ENCODE peak calls at places on chromosomes 5 and 9, in eight cellular contexts. I is HuH-7; B is renal cortical epithelial cell; E is left lung; L is CD4-positive, alpha-beta memory T cell; T is HFFc6; Z is cardiac fibroblast; H is DMS 273 treated with DMSO at 0.1 percent for 48 hours. V is an unnamed sample.
A peak's percentile ranks its signal among the peaks of the same experiment; 100 is the strongest.

GRCh38 chr5:158212915-158213314 is 354.0 kb upstream of the CLINT1 start:
- DNase-seq in B (no peak), Z (peak; percentile 2), L (no peak), E (no peak), T (no peak), H (no peak), I (peak; percentile 21), V (no peak)

GRCh38 chr5:161064297-161064696 is 212.3 kb upstream of the ATP10B start:
- DNase-seq in I (no peak), E (no peak), T (no peak), L (no peak), Z (no peak), B (no peak), H (no peak), V (no peak)

GRCh38 chr5:53322257-53322656 is 158.2 kb upstream of the FST start:
- DNase-seq in B (peak; percentile 46), Z (peak; percentile 40), I (no peak), L (no peak), H (no peak), T (no peak), E (no peak), V (no peak)

GRCh38 chr5:168342985-168343384 is 51.5 kb downstream of the WWC1 start:
- DNase-seq in E (no peak), L (no peak), T (no peak), I (no peak), H (no peak), B (no peak), Z (no peak), V (no peak)

GRCh38 chr5:96968074-96968473 is 32.2 kb downstream of the LNPEP start:
- DNase-seq in L (no peak), T (peak; percentile 9), B (peak; percentile 87), H (peak; percentile 74), E (no peak), I (no peak), Z (peak; percentile 57), V (no peak)

GRCh38 chr5:68187268-68188055 is 28.1 kb upstream of the PIK3R1 start:
- DNase-seq in B (peak; percentile 21), I (no peak), T (no peak), Z (peak; percentile 10), L (no peak), H (no peak), E (no peak), V (no peak)

GRCh38 chr9:116160676-116161571 is 7.3 kb downstream of the PAPPA start:
- DNase-seq in L (no peak), T (no peak), H (no peak), Z (peak; percentile 55), B (no peak), E (no peak), I (no peak), V (no peak)

GRCh38 chr5:139760066-139761056 is 35.2 kb upstream of the PSD2 start:
- DNase-seq in L (no peak), E (no peak), T (peak; percentile 61), B (peak; percentile 81), Z (no peak), I (no peak), H (no peak), V (no peak)

GRCh38 chr9:125883548-125883947 is 136.4 kb downstream of the PBX3 start:
- DNase-seq in I (no peak), E (no peak), H (peak; percentile 5), T (no peak), L (no peak), B (no peak), Z (no peak), V (no peak)

GRCh38 chr9:117763314-117763713 is 59.1 kb downstream of the TLR4 start:
- DNase-seq in L (no peak), Z (peak; percentile 63), T (peak; percentile 46), H (no peak), B (peak; percentile 59), I (no peak), E (no peak), V (no peak)

GRCh38 chr5:107704686-107705389 is 34.1 kb upstream of the EFNA5 start:
- DNase-seq in Z (peak; percentile 4), L (no peak), T (no peak), E (no peak), H (no peak), B (no peak), I (no peak), V (no peak)

GRCh38 chr5:95995947-95996489 is 34.4 kb upstream of the ELL2 start:
- DNase-seq in E (no peak), T (no peak), B (no peak), L (no peak), Z (no peak), I (no peak), H (no peak), V (no peak)

GRCh38 chr9:136738960-136739359 is 3.8 kb downstream of the LCN10 start:
- DNase-seq in I (no peak), T (no peak), H (no peak), E (no peak), L (no peak), Z (no peak), B (no peak), V (no peak)

GRCh38 chr9:129402931-129403742 is 217.8 kb downstream of the C9orf50 start:
- DNase-seq in B (no peak), T (no peak), I (no peak), E (no peak), H (no peak), L (no peak), Z (no peak), V (no peak)

GRCh38 chr9:83981126-83981871 is 694 bp downstream of the RMI1 start:
- DNase-seq in T (peak; percentile 27), B (no peak), H (no peak), I (peak; percentile 43), L (peak; percentile 28), Z (peak; percentile 63), E (no peak), V (no peak)

GRCh38 chr5:109038209-109038840 is 290.6 kb downstream of the FER start:
- DNase-seq in E (no peak), B (peak; percentile 69), H (no peak), I (no peak), Z (peak; percentile 64), T (peak; percentile 6), L (no peak), V (no peak)

GRCh38 chr9:81719972-81720371 is 30.6 kb upstream of the TLE1 start:
- DNase-seq in L (no peak), B (no peak), E (no peak), I (no peak), Z (no peak), H (no peak), T (no peak), V (no peak)

GRCh38 chr5:168553377-168554130 is 24.4 kb downstream of the FBLL1 start:
- DNase-seq in H (no peak), E (no peak), I (no peak), T (no peak), B (no peak), L (no peak), Z (no peak), V (no peak)

GRCh38 chr9:21789541-21790037 is 12.8 kb upstream of the MTAP start:
- DNase-seq in L (peak; percentile 74), Z (peak; percentile 97), H (peak; percentile 67), B (peak; percentile 91), I (no peak), E (no peak), T (peak; percentile 86), V (no peak)

GRCh38 chr9:113621309-113621791 is 157.8 kb downstream of the RGS3 start:
- DNase-seq in H (no peak), I (no peak), T (peak; percentile 90), E (no peak), B (peak; percentile 93), Z (peak; percentile 93), L (no peak), V (no peak)

GRCh38 chr5:65334077-65334476 is 147.6 kb downstream of the ADAMTS6 start:
- DNase-seq in B (peak; percentile 43), E (peak; percentile 39), I (no peak), H (no peak), T (no peak), Z (no peak), L (no peak), V (peak; percentile 25)